ENCODE peak calls at places on chromosomes 1 and 21, in seven cellular contexts. O, P, K, J, H, W and V are unnamed samples.

GRCh38 chr1:118982281-118982680 is 5.9 kb downstream of the TBX15 start:
- DNase-seq in P (no peak), H (no peak), J (no peak), W (no peak), O (no peak), K (no peak), V (no peak)

GRCh38 chr1:2594001-2594640 is 7.5 kb downstream of the PRXL2B start:
- DNase-seq in P (no peak), J (no peak), W (no peak), H (no peak), O (no peak), K (no peak), V (no peak)

GRCh38 chr1:218463194-218464156 is 118.3 kb downstream of the TGFB2 start:
- DNase-seq in J (no peak), H (no peak), K (peak; percentile 79), P (peak; percentile 24), O (peak; percentile 78), W (no peak), V (no peak)

GRCh38 chr1:160904783-160905616 is 20.0 kb upstream of the ITLN1 start:
- DNase-seq in H (no peak), J (peak; percentile 88), W (peak; percentile 45), K (no peak), O (no peak), P (no peak), V (no peak)

GRCh38 chr1:909861-910310 is 13.8 kb upstream of the SAMD11 start:
- DNase-seq in J (no peak), P (no peak), K (no peak), W (no peak), H (no peak), O (no peak), V (peak; percentile 27)

GRCh38 chr1:240414237-240414636 is 197.7 kb downstream of the GREM2 start:
- DNase-seq in H (no peak), P (no peak), J (no peak), W (peak; percentile 43), K (peak; percentile 70), O (peak; percentile 30), V (no peak)

GRCh38 chr1:223748405-223748772 is 36.0 kb downstream of the CAPN2 start:
- DNase-seq in P (no peak), H (no peak), J (peak; percentile 51), K (peak; percentile 86), W (no peak), O (peak; percentile 92), V (no peak)

GRCh38 chr21:43994085-43994484 is 18.0 kb upstream of the TRAPPC10 start:
- DNase-seq in P (no peak), W (no peak), J (no peak), H (no peak), O (no peak), K (no peak), V (no peak)

GRCh38 chr1:200794506-200795065 is 55.9 kb downstream of the CAMSAP2 start:
- DNase-seq in K (peak; percentile 39), P (no peak), W (no peak), H (no peak), J (no peak), O (no peak), V (no peak)

GRCh38 chr1:18950415-18951026 is 6.0 kb downstream of the IFFO2 start:
- DNase-seq in W (no peak), H (no peak), O (no peak), P (no peak), J (no peak), K (no peak), V (no peak)

GRCh38 chr1:31795801-31796621 is 19.8 kb downstream of the SPOCD1 start:
- DNase-seq in J (no peak), W (no peak), O (peak; percentile 71), H (no peak), P (no peak), K (peak; percentile 87), V (no peak)

GRCh38 chr1:242784807-242785206 is 260.3 kb upstream of the PLD5 start:
- DNase-seq in O (no peak), W (no peak), P (no peak), J (no peak), H (no peak), K (no peak), V (no peak)

GRCh38 chr1:204495078-204495753 is 611 bp upstream of the PIK3C2B start:
- DNase-seq in P (no peak), K (no peak), O (no peak), W (no peak), J (peak; percentile 31), H (no peak), V (no peak)

GRCh38 chr1:227958617-227959324 is 11.0 kb upstream of the WNT9A start:
- DNase-seq in J (no peak), P (no peak), H (no peak), W (no peak), O (no peak), K (no peak), V (no peak)

DNA sequence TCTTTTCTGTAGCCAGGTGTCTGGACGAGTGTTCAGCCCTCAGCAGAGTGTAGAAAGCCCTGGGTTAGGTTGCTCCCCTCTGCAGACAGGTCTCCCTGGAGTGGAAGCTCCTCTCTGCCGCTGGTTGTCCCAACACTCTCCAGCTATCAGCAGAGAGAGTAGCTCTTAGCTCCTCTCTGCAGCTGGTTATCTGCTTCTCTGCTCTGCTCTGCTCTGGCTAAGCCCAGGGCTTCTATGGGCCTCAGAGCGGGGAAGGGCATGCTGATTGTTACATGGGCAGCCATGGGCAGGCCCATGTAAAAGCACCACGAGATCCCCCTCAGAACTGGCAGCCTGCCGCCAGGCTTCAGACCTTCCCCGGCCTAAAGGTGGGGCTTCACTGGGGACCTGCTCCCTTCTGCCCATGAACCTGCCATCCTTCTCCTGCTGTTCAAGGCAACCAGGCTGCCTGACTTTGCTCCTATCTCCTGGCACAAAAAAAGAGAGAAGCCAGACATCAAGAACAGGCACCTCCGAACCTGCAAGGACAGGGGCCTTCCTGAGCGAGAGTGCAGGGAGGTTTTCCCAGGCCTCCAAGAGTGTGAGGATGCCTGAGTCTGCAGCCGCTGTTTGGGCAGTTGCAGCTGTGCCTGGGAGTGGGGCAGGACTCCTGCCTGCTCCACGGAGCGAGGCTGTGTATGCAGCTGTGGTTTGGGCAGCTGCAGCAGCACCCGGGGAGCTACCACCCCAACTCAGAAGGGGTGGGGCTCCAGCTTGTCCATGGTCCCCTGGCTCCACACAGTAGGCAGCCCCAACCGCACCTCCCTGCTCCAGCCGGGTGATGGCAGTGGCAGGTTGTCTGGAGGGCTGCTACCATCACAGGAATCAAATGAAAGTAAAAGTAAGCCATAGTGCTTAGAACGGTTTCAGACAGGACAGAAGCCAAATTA is 973.7 kb downstream of the LTN1 start:
- DNase-seq in W (no peak), H (no peak), J (no peak), O (no peak), K (peak; percentile 5), P (no peak), V (peak; percentile 55)
- H2BK120ac ChIP-seq in W (no peak overlapping the region), H (no peak overlapping the region), J (no peak overlapping the region), O (no peak overlapping the region), K (peak overlapping the region; percentile 40), P (no peak overlapping the region), V (no peak overlapping the region)

DNA sequence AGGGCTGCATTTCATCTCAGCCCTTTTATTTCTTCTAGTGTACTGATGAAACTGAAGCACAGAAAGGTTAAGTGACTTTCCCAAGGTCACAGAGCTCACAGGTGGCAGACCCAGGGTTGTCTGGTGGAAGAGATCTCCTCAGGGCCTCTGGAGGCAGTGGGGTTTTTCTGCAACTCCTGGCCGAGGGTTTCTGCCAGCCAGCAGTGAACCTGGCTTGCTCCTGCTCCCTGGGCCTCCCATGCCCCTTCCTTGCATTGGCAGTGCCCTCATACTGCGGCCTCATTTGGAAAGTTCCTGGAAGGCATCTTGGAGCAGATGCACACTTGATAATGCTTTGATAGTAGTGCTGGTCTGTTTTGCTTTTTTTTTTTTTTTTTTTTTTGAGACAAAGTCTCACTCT is 7.7 kb downstream of the GALNT2 start:
- DNase-seq in K (no peak), P (no peak), J (no peak), H (no peak), W (no peak), O (no peak), V (no peak)
- H2BK120ac ChIP-seq in K (no peak overlapping the region), P (no peak overlapping the region), J (no peak overlapping the region), H (no peak overlapping the region), W (no peak overlapping the region), O (no peak overlapping the region), V (no peak overlapping the region)

GRCh38 chr21:38780879-38781278 is 24.9 kb upstream of the ETS2 start:
- DNase-seq in O (peak; percentile 73), W (no peak), K (no peak), J (no peak), H (no peak), P (no peak), V (no peak)
- H2BK120ac ChIP-seq in O (no peak overlapping the region), W (no peak overlapping the region), K (no peak overlapping the region), J (no peak overlapping the region), H (no peak overlapping the region), P (no peak overlapping the region), V (no peak overlapping the region)

DNA sequence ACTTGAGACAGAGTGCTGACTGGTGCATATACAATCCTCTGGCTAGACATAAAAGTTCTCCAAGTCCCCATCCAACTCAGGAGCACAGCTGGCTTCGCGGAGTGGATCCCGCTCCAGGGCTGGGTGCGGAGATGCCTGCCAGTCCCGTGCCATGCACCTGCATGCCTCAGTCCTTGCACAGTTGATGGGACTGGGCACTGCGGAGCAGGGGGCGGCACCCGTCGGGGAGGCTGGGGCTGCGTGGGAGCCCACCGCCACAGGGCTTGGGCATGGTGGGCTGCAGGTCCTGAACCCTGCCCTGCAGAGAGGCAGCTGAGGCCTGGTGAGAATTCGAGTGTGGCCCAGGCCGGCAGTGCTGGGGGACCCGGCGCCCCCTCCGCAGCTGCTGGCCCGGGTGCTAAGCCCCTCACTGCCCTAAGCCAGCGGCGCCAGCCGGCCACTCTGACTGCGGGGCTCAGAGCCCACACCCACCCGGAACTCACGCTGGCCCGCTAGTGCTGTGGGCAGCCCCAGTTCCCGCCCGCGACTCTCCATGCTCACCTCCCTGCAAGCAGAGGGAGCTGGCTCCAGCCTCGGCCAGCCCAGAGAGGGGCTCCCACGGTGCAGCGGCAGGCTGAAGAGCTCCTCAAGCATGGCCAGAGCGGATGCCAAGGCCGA is 41.7 kb downstream of the SLC2A1 start:
- DNase-seq in J (no peak), H (no peak), W (no peak), O (no peak), P (no peak), K (no peak), V (peak; percentile 33)
- H2BK120ac ChIP-seq in J (no peak overlapping the region), H (no peak overlapping the region), W (no peak overlapping the region), O (no peak overlapping the region), P (no peak overlapping the region), K (no peak overlapping the region), V (no peak overlapping the region)